ENCODE peak calls at places on chromosome 2, in four cellular contexts. N, T, O and Y are unnamed samples.

GRCh38 chr2:109136542-109136941 is 7.5 kb downstream of the SH3RF3 start:
- DNase-seq in N (no peak), T (no peak), O (no peak), Y (no peak)

GRCh38 chr2:217890445-217890844 is 112.3 kb downstream of the TNS1 start:
- DNase-seq in N (no peak), T (no peak), O (peak), Y (no peak)

GRCh38 chr2:70124983-70125480 is 37.8 kb downstream of the PCBP1 start:
- DNase-seq in N (peak), T (peak), O (no peak), Y (no peak)

GRCh38 chr2:69768217-69768616 is 26.3 kb downstream of the ANXA4 start:
- DNase-seq in N (no peak), T (no peak), O (no peak), Y (no peak)

GRCh38 chr2:235594041-235594440 is 100.2 kb downstream of the AGAP1 start:
- DNase-seq in N (peak), T (no peak), O (peak), Y (peak)

GRCh38 chr2:134568413-134568812 is 150.4 kb downstream of the TMEM163 start:
- DNase-seq in N (no peak), T (no peak), O (no peak), Y (no peak)

GRCh38 chr2:27860111-27860510 is 30.1 kb downstream of the RBKS start:
- DNase-seq in N (no peak), T (no peak), O (peak), Y (no peak)

GRCh38 chr2:154452906-154453493 is 245.5 kb upstream of the KCNJ3 start:
- DNase-seq in N (no peak), T (no peak), O (peak), Y (no peak)

GRCh38 chr2:7121851-7122250 is 204.6 kb downstream of the RNF144A start:
- DNase-seq in N (no peak), T (no peak), O (no peak), Y (no peak)

GRCh38 chr2:205925373-205926337 is 160.3 kb downstream of the INO80D start:
- DNase-seq in N (peak), T (peak), O (peak), Y (no peak)

GRCh38 chr2:26562811-26563645 is 78.1 kb downstream of the CIB4 start:
- DNase-seq in N (peak), T (no peak), O (peak), Y (no peak)

GRCh38 chr2:5592906-5593305 is 99.3 kb upstream of the SOX11 start:
- DNase-seq in N (no peak), T (no peak), O (no peak), Y (no peak)

GRCh38 chr2:220279372-220279771 is 651.9 kb downstream of the SLC4A3 start:
- DNase-seq in N (no peak), T (no peak), O (peak), Y (no peak)

GRCh38 chr2:200320344-200320743 is 13.9 kb downstream of the SPATS2L start:
- DNase-seq in N (no peak), T (no peak), O (no peak), Y (no peak)